ENCODE peak calls at places on chromosomes 2 and 18, in four cellular contexts. V is fibroblast of pulmonary artery, G is heart right ventricle, Q is Karpas-422. C is an unnamed sample.

GRCh38 chr2:22340711-22341110 is 1044.3 kb upstream of the KLHL29 start:
- DNase-seq in V (no peak), G (no peak), Q (no peak), C (no peak)

GRCh38 chr2:201891676-201892075 is 85.3 kb downstream of the CDK15 start:
- DNase-seq in V (no peak), G (no peak), Q (no peak), C (no peak)

GRCh38 chr2:240636563-240637115 is 11.4 kb downstream of the GPR35 start:
- DNase-seq in V (no peak), G (no peak), Q (no peak), C (no peak)

GRCh38 chr2:233445152-233445830 is 91.0 kb downstream of the DGKD start:
- DNase-seq in V (no peak), G (no peak), Q (no peak), C (no peak)

GRCh38 chr2:98881153-98881650 is 54.8 kb downstream of the CRACDL start:
- DNase-seq in V (no peak), G (no peak), Q (no peak), C (no peak)

GRCh38 chr2:160652236-160652635 is 158.6 kb upstream of the RBMS1 start:
- DNase-seq in V (peak; percentile 56), G (no peak), Q (peak; percentile 46), C (peak; percentile 13)

GRCh38 chr2:9006368-9006767 is 2.9 kb upstream of the MBOAT2 start:
- DNase-seq in V (no peak), G (no peak), Q (no peak), C (no peak)

GRCh38 chr2:167718560-167718959 is 528.8 kb downstream of the STK39 start:
- DNase-seq in V (no peak), G (no peak), Q (no peak), C (no peak)

GRCh38 chr2:162113771-162114168 is 38.3 kb downstream of the GCG start:
- DNase-seq in V (peak; percentile 84), G (peak; percentile 37), Q (no peak), C (peak; percentile 74)

GRCh38 chr2:191917967-191918651 is 71.2 kb upstream of the CAVIN2 start:
- DNase-seq in V (no peak), G (peak; percentile 12), Q (no peak), C (no peak)

GRCh38 chr2:17571681-17572080 is 31.2 kb downstream of the VSNL1 start:
- DNase-seq in V (no peak), G (no peak), Q (no peak), C (no peak)

GRCh38 chr2:187547353-187547979 is 6.8 kb downstream of the TFPI start:
- DNase-seq in V (peak; percentile 96), G (peak; percentile 68), Q (no peak), C (peak; percentile 98)

GRCh38 chr2:26846334-26846863 is 1.5 kb upstream of the DPYSL5 start:
- DNase-seq in V (peak; percentile 81), G (peak; percentile 55), Q (peak; percentile 92), C (peak; percentile 59)

GRCh38 chr2:219997341-219997851 is 370.0 kb downstream of the SLC4A3 start:
- DNase-seq in V (peak; percentile 59), G (peak; percentile 20), Q (peak; percentile 88), C (peak; percentile 39)

GRCh38 chr18:25349926-25350560 is 1.9 kb downstream of the ZNF521 start:
- DNase-seq in V (no peak), G (peak; percentile 21), Q (peak; percentile 7), C (no peak)

GRCh38 chr2:3189961-3190360 is 187.7 kb downstream of the EIPR1 start:
- DNase-seq in V (no peak), G (no peak), Q (no peak), C (no peak)

GRCh38 chr2:20182241-20182931 is 42.5 kb downstream of the SDC1 start:
- DNase-seq in V (peak; percentile 76), G (no peak), Q (no peak), C (peak; percentile 79)

GRCh38 chr2:200585340-200585729 is 479 bp upstream of the AOX1 start:
- DNase-seq in V (no peak), G (no peak), Q (no peak), C (no peak)
- H3K4me3 ChIP-seq in V (peak overlapping the region; percentile 52), G (peak overlapping the region; percentile 71), Q (no peak overlapping the region), C (peak overlapping the region; percentile 66)

DNA sequence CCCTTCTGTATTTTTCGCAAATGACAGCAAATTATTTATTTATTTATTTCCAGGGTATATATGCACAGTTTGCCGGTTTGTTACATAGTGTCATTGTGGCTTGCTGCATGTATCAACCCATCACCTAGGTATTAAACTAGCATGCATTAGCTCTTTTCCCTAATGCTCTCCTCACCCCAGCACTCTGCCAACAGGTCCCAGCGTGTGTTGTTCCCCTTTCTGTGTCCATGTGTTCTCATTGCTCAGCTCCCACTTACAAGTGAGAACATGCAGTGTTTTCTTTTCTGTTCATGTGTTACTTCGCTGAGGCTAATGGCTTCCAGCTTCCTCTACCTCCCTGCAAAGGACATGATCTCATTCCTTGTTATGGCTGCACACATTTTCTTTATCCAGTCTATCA is 592.3 kb downstream of the TRIB2 start:
- DNase-seq in V (no peak), G (no peak), Q (no peak), C (no peak)
- H3K4me3 ChIP-seq in V (no peak overlapping the region), G (no peak overlapping the region), Q (no peak overlapping the region), C (no peak overlapping the region)

DNA sequence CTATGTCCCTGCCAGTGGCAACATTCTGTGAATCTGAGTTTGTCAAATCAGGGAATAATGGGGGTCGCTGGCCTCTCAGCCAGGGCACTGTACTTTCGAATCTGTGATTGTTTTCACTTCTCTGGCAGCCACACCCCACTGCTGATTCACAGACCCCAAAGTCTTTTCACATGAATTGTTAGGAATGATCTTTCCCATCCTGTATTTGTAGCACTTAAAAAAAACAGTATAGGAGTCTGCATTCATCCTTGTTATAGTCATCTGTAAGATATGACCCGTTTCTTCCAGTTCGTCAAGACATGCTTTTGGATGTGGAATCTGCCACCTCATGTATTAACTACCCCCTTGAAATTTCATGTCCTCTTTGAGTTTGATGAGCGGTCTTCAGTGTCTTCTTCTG is 928 bp downstream of the NAGK start:
- DNase-seq in V (no peak), G (no peak), Q (no peak), C (peak; percentile 11)
- H3K4me3 ChIP-seq in V (peak overlapping the region; percentile 91), G (peak overlapping the region; percentile 97), Q (peak overlapping the region; percentile 72), C (peak overlapping the region; percentile 97)

DNA sequence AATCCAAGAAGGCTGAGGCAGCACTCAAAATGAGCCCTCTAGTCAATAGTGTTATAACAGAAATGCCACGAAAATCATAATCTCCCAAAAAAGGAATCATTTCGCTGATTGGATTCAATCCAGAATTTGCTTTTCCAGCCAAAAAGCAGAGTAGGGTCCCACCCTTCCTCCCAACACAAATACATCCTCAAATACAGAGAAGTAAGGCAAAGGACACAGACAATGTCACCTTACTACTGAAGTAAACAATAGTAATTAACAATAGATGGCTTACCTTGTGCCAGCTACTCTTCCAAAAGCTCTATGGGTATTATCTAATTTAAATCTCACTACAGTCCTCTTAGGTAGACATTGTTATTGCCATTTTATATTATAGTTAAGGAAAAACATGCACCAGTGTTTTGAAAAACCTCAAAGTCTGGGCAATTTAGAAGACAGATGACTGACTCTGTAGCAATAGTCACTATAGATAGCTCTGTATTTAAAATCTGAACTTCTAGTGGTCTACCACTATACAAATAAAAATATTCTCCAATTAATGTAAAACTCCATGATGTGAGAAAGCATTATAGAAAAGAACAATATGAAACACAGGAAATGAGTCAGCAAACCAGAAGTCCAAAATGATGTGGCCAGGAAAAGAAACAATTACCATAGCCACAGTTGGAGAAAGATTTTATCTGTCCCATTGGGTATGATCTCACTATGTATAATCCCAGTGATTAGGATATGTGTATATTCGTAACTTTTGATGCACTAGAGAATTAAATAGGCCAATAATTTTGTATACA is 305.0 kb upstream of the ERBB4 start:
- DNase-seq in V (peak; percentile 89), G (no peak), Q (no peak), C (peak; percentile 76)
- H3K4me3 ChIP-seq in V (no peak overlapping the region), G (no peak overlapping the region), Q (no peak overlapping the region), C (no peak overlapping the region)

GRCh38 chr2:178211943-178212342 is 17.6 kb downstream of the OSBPL6 start:
- DNase-seq in V (no peak), G (no peak), Q (no peak), C (no peak)
- H3K4me3 ChIP-seq in V (no peak overlapping the region), G (no peak overlapping the region), Q (no peak overlapping the region), C (no peak overlapping the region)

DNA sequence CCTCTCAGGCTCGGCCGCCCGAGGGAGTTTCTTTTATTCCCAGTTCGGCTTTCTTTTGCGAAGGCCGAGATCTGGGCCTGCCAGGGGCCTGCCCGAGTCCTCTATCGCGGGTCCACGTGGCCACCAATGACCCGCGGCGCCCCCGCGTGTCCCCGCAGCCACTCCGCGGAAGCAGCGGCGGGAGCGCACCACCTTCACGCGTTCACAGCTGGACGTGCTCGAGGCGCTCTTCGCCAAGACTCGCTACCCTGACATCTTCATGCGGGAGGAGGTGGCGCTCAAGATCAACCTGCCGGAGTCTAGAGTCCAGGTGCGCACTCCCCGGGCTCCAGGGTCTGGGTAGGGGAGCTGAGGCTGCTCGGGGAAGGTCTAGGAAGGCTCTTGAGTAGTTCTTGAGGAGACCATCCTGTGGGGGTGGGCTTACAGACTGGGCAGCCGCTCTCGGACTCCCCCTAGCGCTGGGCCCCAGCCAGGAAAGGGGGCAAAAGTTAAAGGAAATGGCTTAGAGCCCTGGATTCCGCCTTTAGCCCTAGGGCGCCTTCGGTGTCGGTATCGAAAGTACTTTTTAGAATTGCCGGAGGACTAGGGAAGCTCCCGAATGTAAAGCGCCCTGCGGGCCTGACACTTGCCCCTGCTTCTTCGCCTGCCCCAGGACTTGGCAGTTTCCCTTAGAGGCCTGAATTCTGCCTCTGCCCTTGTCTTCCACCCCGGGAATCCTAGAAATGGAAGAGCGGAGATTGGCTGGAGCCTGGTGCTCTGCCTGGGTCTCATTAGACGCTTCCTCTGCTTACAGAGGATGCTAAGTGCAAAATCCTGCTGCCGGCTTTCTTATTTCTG is 3.5 kb downstream of the OTX1 start:
- DNase-seq in V (no peak), G (no peak), Q (no peak), C (no peak)
- H3K4me3 ChIP-seq in V (no peak overlapping the region), G (peak overlapping the region; percentile 38), Q (no peak overlapping the region), C (no peak overlapping the region)

DNA sequence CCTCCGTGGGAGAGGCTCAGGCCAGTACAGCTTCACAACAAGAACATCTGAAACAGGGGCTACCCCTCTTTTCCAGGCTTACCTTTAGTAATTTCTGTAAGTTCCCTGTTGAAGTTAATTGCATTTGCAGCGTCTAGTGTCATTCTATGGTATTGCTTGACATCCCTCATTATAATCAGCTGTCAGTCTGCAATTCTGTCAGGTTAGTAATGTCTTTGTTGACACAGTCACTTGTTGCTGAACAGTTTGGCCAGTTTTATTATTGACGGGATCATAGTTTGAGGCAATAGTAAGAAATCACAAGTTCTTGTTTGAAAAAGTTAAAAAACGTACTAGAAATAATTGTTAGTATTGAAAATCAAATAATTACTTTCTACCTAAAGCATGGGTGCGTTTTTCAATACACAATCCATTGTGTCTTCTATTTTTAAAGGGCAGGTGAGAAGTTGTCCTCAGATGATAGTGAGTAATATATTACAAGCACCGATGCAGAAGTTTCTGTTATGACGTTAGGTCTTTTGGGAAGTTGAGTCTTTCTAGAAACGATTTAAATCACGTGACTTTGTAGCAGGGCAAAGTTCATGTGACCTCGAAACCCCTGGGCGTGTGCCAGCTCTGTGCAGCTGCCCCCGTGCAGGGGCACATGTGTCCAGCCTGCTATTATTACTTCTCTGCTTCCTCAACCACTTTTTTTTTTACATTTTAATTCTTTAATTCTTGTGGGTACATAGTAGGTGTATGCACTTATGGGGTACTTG is 49.5 kb upstream of the MBP start:
- DNase-seq in V (no peak), G (no peak), Q (no peak), C (no peak)
- H3K4me3 ChIP-seq in V (no peak overlapping the region), G (no peak overlapping the region), Q (no peak overlapping the region), C (no peak overlapping the region)

GRCh38 chr18:79896746-79897145 is 54.7 kb downstream of the SLC66A2 start:
- DNase-seq in V (no peak), G (no peak), Q (no peak), C (no peak)

GRCh38 chr18:79900610-79901570 is 50.6 kb downstream of the SLC66A2 start:
- DNase-seq in V (no peak), G (no peak), Q (no peak), C (no peak)

GRCh38 chr18:79899609-79900435 is 51.6 kb downstream of the SLC66A2 start:
- DNase-seq in V (no peak), G (no peak), Q (no peak), C (no peak)

GRCh38 chr18:79897940-79898625 is 53.4 kb downstream of the SLC66A2 start:
- DNase-seq in V (no peak), G (no peak), Q (no peak), C (no peak)

GRCh38 chr18:79898952-79899608 is 52.4 kb downstream of the SLC66A2 start:
- DNase-seq in V (no peak), G (no peak), Q (no peak), C (no peak)
- H3K4me3 ChIP-seq in V (no peak overlapping the region), G (no peak overlapping the region), Q (no peak overlapping the region), C (no peak overlapping the region)